ENCODE peak calls at places on chromosomes 16 and 17, in six cellular contexts. E is AG10803; R is HuH-7.5; G is stimulated activated CD8-positive, alpha-beta memory T cell treated with anti-CD3 and anti-CD28 coated beads, Interleukin-4, amount 100 ng/mL, for 1 hour; Z is activated CD4-positive, alpha-beta T cell treated with anti-CD3 and anti-CD28 coated beads, Interleukin-2, amount 50 U/mL, for 4 hours; P is SJCRH30. W is an unnamed sample.

GRCh38 chr17:16197276-16197675 is 18.1 kb downstream of the NCOR1 start:
- DNase-seq in E (no peak), R (no peak), G (no peak), Z (no peak), P (no peak), W (no peak)

GRCh38 chr16:14562691-14563491 is 67.2 kb downstream of the PARN start:
- DNase-seq in E (peak), R (no peak), G (no peak), Z (no peak), P (peak), W (peak)

GRCh38 chr17:8304181-8304910 is 5.7 kb upstream of the ARHGEF15 start:
- DNase-seq in E (no peak), R (no peak), G (no peak), Z (no peak), P (peak), W (no peak)

GRCh38 chr16:59192551-59193199 is 458.6 kb upstream of the GOT2 start:
- DNase-seq in E (peak), R (peak), G (no peak), Z (no peak), P (peak), W (peak)

GRCh38 chr17:12990041-12990808 is 27.6 kb downstream of the ELAC2 start:
- DNase-seq in E (no peak), R (no peak), G (no peak), Z (no peak), P (no peak), W (no peak)

GRCh38 chr17:57396515-57396921 is 140.2 kb downstream of the MSI2 start:
- DNase-seq in E (no peak), R (no peak), G (no peak), Z (no peak), P (no peak), W (no peak)

GRCh38 chr16:12559714-12560113 is 244.0 kb downstream of the CPPED1 start:
- DNase-seq in E (peak), R (no peak), G (no peak), Z (no peak), P (no peak), W (no peak)

GRCh38 chr17:39231091-39231561 is 5.4 kb upstream of the STAC2 start:
- DNase-seq in E (peak), R (peak), G (no peak), Z (no peak), P (no peak), W (no peak)

GRCh38 chr17:78322858-78323455 is 36.9 kb downstream of the SOCS3 start:
- DNase-seq in E (peak), R (no peak), G (no peak), Z (no peak), P (no peak), W (no peak)

GRCh38 chr17:74147436-74147835 is 56.0 kb upstream of the RPL38 start:
- DNase-seq in E (no peak), R (no peak), G (no peak), Z (no peak), P (no peak), W (no peak)

GRCh38 chr16:27169511-27170071 is 33.7 kb upstream of the KDM8 start:
- DNase-seq in E (peak), R (no peak), G (peak), Z (peak), P (peak), W (no peak)

W was measured in HEK293T.